ENCODE peak calls at places on chromosome 17, in four cellular contexts. X, Y, I and Z are unnamed samples.

GRCh38 chr17:28145348-28145747 is 102.9 kb downstream of the NLK start:
- DNase-seq in X (peak), Y (no peak), I (no peak), Z (peak)

GRCh38 chr17:9472094-9472493 is 103.5 kb downstream of the STX8 start:
- DNase-seq in X (peak), Y (no peak), I (no peak), Z (peak)

GRCh38 chr17:77332981-77333685 is 192.4 kb downstream of the SEC14L1 start:
- DNase-seq in X (peak), Y (no peak), I (no peak), Z (peak)

GRCh38 chr17:77308768-77309726 is 168.3 kb downstream of the SEC14L1 start:
- DNase-seq in X (peak), Y (no peak), I (no peak), Z (peak)

GRCh38 chr17:50768348-50768761 is 1.0 kb upstream of the ANKRD40CL start:
- DNase-seq in X (no peak), Y (peak), I (peak), Z (no peak)

GRCh38 chr17:74437702-74438101 is 5.8 kb downstream of the GPRC5C start:
- DNase-seq in X (no peak), Y (no peak), I (no peak), Z (no peak)

GRCh38 chr17:49223517-49224197 is 6.9 kb downstream of the PHOSPHO1 start:
- DNase-seq in X (peak), Y (peak), I (peak), Z (peak)

GRCh38 chr17:77454560-77455095 is 313.9 kb downstream of the SEC14L1 start:
- DNase-seq in X (no peak), Y (no peak), I (no peak), Z (peak)

GRCh38 chr17:50638851-50639767 is 4.4 kb downstream of the ABCC3 start:
- DNase-seq in X (peak), Y (no peak), I (peak), Z (peak)

GRCh38 chr17:45361451-45361850 is 44.6 kb upstream of the MAP3K14 start:
- DNase-seq in X (no peak), Y (no peak), I (peak), Z (no peak)

GRCh38 chr17:47924785-47925676 is 16.3 kb upstream of the PNPO start:
- DNase-seq in X (no peak), Y (no peak), I (no peak), Z (no peak)

GRCh38 chr17:19447085-19447583 is 36.1 kb downstream of the RNF112 start:
- DNase-seq in X (peak), Y (peak), I (peak), Z (peak)

GRCh38 chr17:36856921-36857381 is 80.3 kb upstream of the LHX1 start:
- DNase-seq in X (no peak), Y (no peak), I (no peak), Z (no peak)

GRCh38 chr17:14080847-14081251 is 11.5 kb downstream of the COX10 start:
- DNase-seq in X (no peak), Y (no peak), I (no peak), Z (peak)

GRCh38 chr17:74742978-74743545 is 5.4 kb upstream of the NHERF1 start:
- DNase-seq in X (no peak), Y (no peak), I (no peak), Z (no peak)

GRCh38 chr17:18038149-18038850 is 668 bp downstream of the ATPAF2 start:
- DNase-seq in X (peak), Y (no peak), I (no peak), Z (peak)

GRCh38 chr17:49361129-49361901 is 735 bp downstream of the ZNF652 start:
- DNase-seq in X (no peak), Y (peak), I (peak), Z (peak)

GRCh38 chr17:13885953-13886889 is 183.1 kb upstream of the COX10 start:
- DNase-seq in X (peak), Y (no peak), I (no peak), Z (peak)

GRCh38 chr17:51244041-51244440 is 15.8 kb downstream of the MBTD1 start:
- DNase-seq in X (no peak), Y (no peak), I (no peak), Z (no peak)

GRCh38 chr17:28074010-28074409 is 31.5 kb downstream of the NLK start:
- DNase-seq in X (no peak), Y (no peak), I (no peak), Z (no peak)

GRCh38 chr17:63523256-63523869 is at the start of gene KCNH6:
- DNase-seq in X (no peak), Y (no peak), I (no peak), Z (no peak)

GRCh38 chr17:39659286-39660010 is 5.7 kb upstream of the TCAP start:
- DNase-seq in X (no peak), Y (no peak), I (no peak), Z (no peak)

GRCh38 chr17:67054011-67054591 is 9.7 kb downstream of the CACNG1 start:
- DNase-seq in X (no peak), Y (no peak), I (peak), Z (no peak)

GRCh38 chr17:2704890-2705248 is 6.7 kb downstream of the CLUH start:
- DNase-seq in X (no peak), Y (no peak), I (no peak), Z (no peak)

GRCh38 chr17:12580640-12581039 is 85.0 kb upstream of the MYOCD start:
- DNase-seq in X (peak), Y (no peak), I (no peak), Z (peak)

GRCh38 chr17:80501739-80502577 is 25.6 kb upstream of the NPTX1 start:
- DNase-seq in X (peak), Y (no peak), I (no peak), Z (no peak)

GRCh38 chr17:76275382-76276068 is 10.4 kb downstream of the UBALD2 start:
- DNase-seq in X (no peak), Y (no peak), I (no peak), Z (peak)

GRCh38 chr17:21357696-21358095 is 18.5 kb upstream of the KCNJ12 start:
- DNase-seq in X (no peak), Y (no peak), I (no peak), Z (no peak)

GRCh38 chr17:17093764-17094163 is 51.5 kb downstream of the MPRIP start:
- DNase-seq in X (no peak), Y (no peak), I (no peak), Z (no peak)

GRCh38 chr17:17783121-17783824 is 53.5 kb downstream of the SREBF1 start:
- DNase-seq in X (no peak), Y (peak), I (peak), Z (peak)

GRCh38 chr17:75624021-75624420 is 9.2 kb upstream of the SMIM5 start:
- DNase-seq in X (no peak), Y (no peak), I (no peak), Z (no peak)

GRCh38 chr17:69069289-69069688 is 8.6 kb upstream of the ABCA9 start:
- DNase-seq in X (no peak), Y (no peak), I (no peak), Z (no peak)

GRCh38 chr17:19553036-19553435 is 19.4 kb downstream of the SLC47A1 start:
- DNase-seq in X (no peak), Y (no peak), I (no peak), Z (no peak)

GRCh38 chr17:61770752-61771533 is 92.4 kb downstream of the BRIP1 start:
- DNase-seq in X (peak), Y (no peak), I (no peak), Z (no peak)

GRCh38 chr17:2090804-2091534 is 36.1 kb downstream of the HIC1 start:
- DNase-seq in X (peak), Y (peak), I (peak), Z (peak)

DNA sequence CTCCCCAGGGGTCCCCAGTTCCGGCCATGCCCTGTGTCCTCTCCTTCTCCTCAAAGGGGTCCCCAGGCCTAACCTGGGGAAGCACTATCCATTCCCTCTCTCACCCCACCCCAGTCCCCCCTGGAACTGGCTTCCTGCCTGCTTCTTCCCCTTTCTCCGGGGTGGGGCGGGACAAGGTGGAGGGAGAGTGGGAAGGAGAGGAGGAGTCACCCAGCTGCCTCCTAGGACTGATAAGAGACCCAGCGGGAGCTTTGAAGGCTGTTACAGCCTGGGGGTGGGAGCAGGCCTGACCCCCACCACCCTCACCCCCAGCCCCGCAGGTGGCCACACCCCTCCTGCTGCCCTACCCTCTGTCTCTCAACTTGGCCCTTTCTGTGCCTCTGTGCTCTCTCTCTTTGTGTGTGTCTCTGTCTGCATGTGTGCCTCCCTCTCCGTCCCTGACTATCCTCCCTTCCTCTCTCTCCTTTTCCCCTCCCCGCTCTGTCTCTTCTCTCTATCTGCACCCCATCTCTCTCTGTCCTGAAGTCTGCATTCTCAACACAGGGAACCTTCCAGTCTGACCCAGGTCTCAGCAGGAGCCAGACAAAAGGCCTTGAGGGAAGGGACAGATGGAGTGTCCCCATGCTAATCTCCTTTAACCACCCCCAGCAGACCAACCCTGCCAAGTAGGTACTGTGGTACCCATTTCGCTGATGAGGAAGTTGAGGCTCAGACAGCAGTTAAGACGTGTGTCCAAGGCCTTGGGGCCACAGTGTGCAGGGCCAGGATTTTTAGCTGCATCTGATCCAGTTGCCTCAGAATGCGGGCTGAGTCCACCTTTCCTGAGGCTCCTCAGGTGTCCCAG is 66.1 kb downstream of the RAB11FIP4 start:
- DNase-seq in X (no peak), Y (no peak), I (no peak), Z (no peak)
- H2AK5ac ChIP-seq in X (no peak), Y (no peak), I (no peak), Z (no peak)

DNA sequence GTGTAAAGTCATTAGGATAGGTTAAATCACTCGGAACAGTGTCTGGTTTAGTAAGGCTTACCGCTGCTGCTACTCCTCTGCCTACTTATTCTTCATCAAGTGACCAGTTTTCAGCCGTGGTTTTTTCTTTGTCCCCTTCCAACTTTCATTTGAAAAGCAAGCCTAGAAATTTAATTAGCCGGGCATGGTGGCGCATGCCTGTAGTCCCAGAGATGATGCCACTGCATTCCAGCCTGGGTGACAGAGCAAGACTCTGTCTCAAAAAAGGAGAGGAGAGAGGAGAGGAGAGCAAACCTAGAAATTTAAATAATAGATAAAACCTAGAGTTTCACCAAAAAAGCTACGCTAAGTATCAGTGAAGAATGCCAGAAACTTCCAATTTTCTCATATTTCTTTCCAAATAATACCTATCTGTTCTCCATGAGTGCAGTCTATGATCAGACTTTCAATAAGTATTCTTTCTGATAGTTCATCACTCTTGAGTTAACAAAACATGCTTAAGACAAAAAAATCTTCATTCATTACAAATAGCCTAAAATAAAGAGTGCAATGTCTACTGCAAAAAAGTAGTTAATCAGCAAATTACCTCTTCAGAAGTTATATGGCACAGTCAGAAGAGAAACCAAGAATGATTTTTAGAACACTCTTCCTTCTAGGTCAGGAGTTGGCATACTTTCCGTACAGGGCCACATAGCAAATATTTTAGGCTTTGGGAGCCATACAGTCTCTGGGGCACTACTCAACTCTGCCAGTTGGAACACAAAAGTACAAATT is 15.1 kb downstream of the ANKFY1 start:
- DNase-seq in X (no peak), Y (no peak), I (no peak), Z (no peak)
- H3K27ac ChIP-seq in X (no peak), Y (no peak), I (no peak), Z (no peak)

GRCh38 chr17:44109312-44109630 is 14.2 kb downstream of the HDAC5 start:
- DNase-seq in X (no peak), Y (no peak), I (no peak), Z (no peak)
- H3K14ac ChIP-seq in X (peak), Y (no peak), I (no peak), Z (no peak)

GRCh38 chr17:41211845-41212466 is 14.5 kb upstream of the KRTAP9-2 start:
- DNase-seq in X (peak), Y (no peak), I (no peak), Z (no peak)
- H2AK5ac ChIP-seq in X (no peak), Y (no peak), I (no peak), Z (no peak)

GRCh38 chr17:42565523-42566214 is 1.2 kb upstream of the MLX start:
- DNase-seq in X (no peak), Y (no peak), I (no peak), Z (no peak)
- H3K27ac ChIP-seq in X (no peak), Y (no peak), I (no peak), Z (no peak)

DNA sequence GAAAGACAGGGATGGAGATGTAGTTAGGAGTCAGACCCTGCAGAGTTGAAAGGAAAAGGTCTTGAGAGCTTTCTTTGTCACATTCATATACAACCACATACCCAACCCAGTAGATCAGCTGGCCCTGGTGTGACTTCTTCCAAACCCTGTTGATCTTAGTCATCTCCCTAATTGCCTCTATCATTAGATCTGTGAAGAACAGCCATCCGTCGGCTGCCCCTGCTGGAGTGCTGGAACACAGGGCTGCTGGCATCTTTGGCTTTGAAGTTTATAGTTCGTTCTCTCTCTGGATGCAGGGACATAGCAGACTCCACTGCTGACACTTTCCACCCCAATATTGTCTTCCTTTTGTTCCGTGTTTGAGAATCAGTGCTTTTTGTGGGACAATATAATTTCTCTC is 10.4 kb upstream of the SMG8 start:
- DNase-seq in X (no peak), Y (no peak), I (no peak), Z (no peak)
- H3K14ac ChIP-seq in X (no peak), Y (no peak), I (no peak), Z (no peak)

DNA sequence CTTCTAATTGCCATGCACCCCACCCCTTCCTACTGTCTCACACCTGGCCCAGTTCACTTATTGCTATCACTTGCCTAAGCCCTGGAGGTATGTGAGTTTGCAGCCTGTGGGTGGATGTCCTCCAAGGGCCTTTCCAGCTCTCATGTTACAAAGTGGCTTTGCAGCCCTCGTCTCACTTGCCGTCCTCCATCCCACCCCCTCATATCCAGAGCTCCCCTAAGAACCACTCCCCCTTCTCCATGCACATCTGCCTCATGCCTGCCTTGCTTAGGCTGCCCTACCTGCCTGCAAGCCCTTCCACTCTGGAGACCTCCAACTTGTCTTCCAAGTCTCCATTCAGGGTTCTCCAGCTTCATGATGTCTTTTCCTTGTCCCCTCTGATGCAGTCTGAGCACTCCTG is 119.4 kb upstream of the NLRP1 start:
- DNase-seq in X (no peak), Y (no peak), I (peak), Z (no peak)
- H2AK5ac ChIP-seq in X (no peak), Y (no peak), I (no peak), Z (no peak)

GRCh38 chr17:78766743-78767294 is 15.3 kb downstream of the CYTH1 start:
- DNase-seq in X (no peak), Y (no peak), I (no peak), Z (no peak)

GRCh38 chr17:78763561-78763960 is 18.5 kb downstream of the CYTH1 start:
- DNase-seq in X (peak), Y (no peak), I (no peak), Z (no peak)

GRCh38 chr17:78766225-78766624 is 15.8 kb downstream of the CYTH1 start:
- DNase-seq in X (no peak), Y (no peak), I (no peak), Z (no peak)

GRCh38 chr17:78765821-78766220 is 16.3 kb downstream of the CYTH1 start:
- DNase-seq in X (no peak), Y (no peak), I (no peak), Z (no peak)

DNA sequence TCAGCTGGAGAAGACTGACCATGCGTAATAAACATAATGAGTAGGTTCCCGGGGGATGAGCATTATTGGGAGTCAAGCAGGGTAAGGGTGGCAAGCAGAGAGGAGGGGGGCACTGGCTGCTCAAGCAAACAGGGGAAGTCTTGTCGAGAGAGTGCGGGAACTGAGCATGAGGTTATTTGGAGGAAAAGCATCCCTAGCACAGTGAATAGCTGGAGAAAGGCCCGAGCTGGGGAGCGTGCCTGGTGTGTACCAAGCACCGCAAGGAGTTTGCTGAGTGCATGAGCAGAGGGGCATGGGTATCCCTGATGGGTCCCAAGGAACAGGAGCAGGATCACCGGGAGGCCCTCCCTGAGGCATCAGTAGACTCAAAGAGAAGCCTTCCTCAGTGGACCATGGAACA is 17.2 kb downstream of the CYTH1 start:
- DNase-seq in X (no peak), Y (no peak), I (no peak), Z (no peak)
- H3K27ac ChIP-seq in X (no peak), Y (no peak), I (no peak), Z (no peak)

GRCh38 chr17:82097919-82098168 is 192 bp downstream of the FASN start:
- DNase-seq in X (no peak), Y (no peak), I (no peak), Z (peak)

GRCh38 chr17:82094931-82095776 is 2.9 kb downstream of the FASN start:
- DNase-seq in X (no peak), Y (no peak), I (no peak), Z (no peak)

GRCh38 chr17:82097187-82097918 is 683 bp downstream of the FASN start:
- DNase-seq in X (peak), Y (no peak), I (no peak), Z (peak)

GRCh38 chr17:82095777-82096708 is 2.0 kb downstream of the FASN start:
- DNase-seq in X (no peak), Y (no peak), I (no peak), Z (no peak)

GRCh38 chr17:82096709-82097186 is 1.3 kb downstream of the FASN start:
- DNase-seq in X (no peak), Y (no peak), I (no peak), Z (no peak)
- H3K14ac ChIP-seq in X (peak), Y (no peak), I (peak), Z (peak)

GRCh38 chr17:8013731-8014557 is 11.5 kb downstream of the GUCY2D start:
- DNase-seq in X (no peak), Y (no peak), I (no peak), Z (no peak)
- H2AK5ac ChIP-seq in X (no peak), Y (no peak), I (no peak), Z (no peak)